ENCODE peak calls at places on chromosomes 6 and 20, in ten cellular contexts. One of them, this sample, is unnamed.

GRCh38 chr6:14709066-14709670 is 536.7 kb upstream of the JARID2 start:
- DNase-seq in iPS-NIHi11: no peak
- DNase-seq in T-helper 17 cell: no peak
- DNase-seq in left lobe of liver: no peak
- DNase-seq in GM12865: no peak
- DNase-seq in T-cell: no peak
- DNase-seq in left cardiac atrium: no peak
- DNase-seq in AG04450: no peak
- DNase-seq in HCEC 1CT: peak
- DNase-seq in natural killer cell: no peak
- DNase-seq in this sample: no peak

GRCh38 chr20:59159091-59159821 is 4.4 kb upstream of the ZNF831 start:
- DNase-seq in iPS-NIHi11: no peak
- DNase-seq in T-helper 17 cell: no peak
- DNase-seq in left lobe of liver: no peak
- DNase-seq in GM12865: no peak
- DNase-seq in T-cell: peak
- DNase-seq in left cardiac atrium: no peak
- DNase-seq in AG04450: no peak
- DNase-seq in HCEC 1CT: no peak
- DNase-seq in natural killer cell: peak
- DNase-seq in this sample: no peak

GRCh38 chr20:51400051-51400926 is 142.2 kb downstream of the NFATC2 start:
- DNase-seq in iPS-NIHi11: no peak
- DNase-seq in T-helper 17 cell: peak
- DNase-seq in left lobe of liver: no peak
- DNase-seq in GM12865: peak
- DNase-seq in T-cell: peak
- DNase-seq in left cardiac atrium: no peak
- DNase-seq in AG04450: no peak
- DNase-seq in HCEC 1CT: no peak
- DNase-seq in natural killer cell: peak
- DNase-seq in this sample: no peak

GRCh38 chr6:37058084-37058586 is 52.7 kb downstream of the FGD2 start:
- DNase-seq in iPS-NIHi11: no peak
- DNase-seq in T-helper 17 cell: no peak
- DNase-seq in left lobe of liver: no peak
- DNase-seq in GM12865: no peak
- DNase-seq in T-cell: no peak
- DNase-seq in left cardiac atrium: no peak
- DNase-seq in AG04450: no peak
- DNase-seq in HCEC 1CT: peak
- DNase-seq in natural killer cell: no peak
- DNase-seq in this sample: no peak

GRCh38 chr6:95142661-95143060 is 434.7 kb upstream of the MANEA start:
- DNase-seq in iPS-NIHi11: no peak
- DNase-seq in T-helper 17 cell: no peak
- DNase-seq in left lobe of liver: no peak
- DNase-seq in GM12865: no peak
- DNase-seq in T-cell: no peak
- DNase-seq in left cardiac atrium: no peak
- DNase-seq in AG04450: no peak
- DNase-seq in HCEC 1CT: no peak
- DNase-seq in natural killer cell: no peak
- DNase-seq in this sample: no peak

GRCh38 chr6:151627689-151628444 is 134.1 kb downstream of the CCDC170 start:
- DNase-seq in iPS-NIHi11: no peak
- DNase-seq in T-helper 17 cell: no peak
- DNase-seq in left lobe of liver: no peak
- DNase-seq in GM12865: peak
- DNase-seq in T-cell: no peak
- DNase-seq in left cardiac atrium: no peak
- DNase-seq in AG04450: no peak
- DNase-seq in HCEC 1CT: no peak
- DNase-seq in natural killer cell: no peak
- DNase-seq in this sample: no peak

GRCh38 chr6:146595981-146596731 is 2.6 kb upstream of the ADGB start:
- DNase-seq in iPS-NIHi11: no peak
- DNase-seq in T-helper 17 cell: no peak
- DNase-seq in left lobe of liver: no peak
- DNase-seq in GM12865: no peak
- DNase-seq in T-cell: no peak
- DNase-seq in left cardiac atrium: no peak
- DNase-seq in AG04450: no peak
- DNase-seq in HCEC 1CT: no peak
- DNase-seq in natural killer cell: no peak
- DNase-seq in this sample: no peak

GRCh38 chr20:44928595-44928994 is 18.7 kb downstream of the PABPC1L start:
- DNase-seq in iPS-NIHi11: no peak
- DNase-seq in T-helper 17 cell: no peak
- DNase-seq in left lobe of liver: no peak
- DNase-seq in GM12865: no peak
- DNase-seq in T-cell: no peak
- DNase-seq in left cardiac atrium: no peak
- DNase-seq in AG04450: no peak
- DNase-seq in HCEC 1CT: no peak
- DNase-seq in natural killer cell: no peak
- DNase-seq in this sample: no peak

GRCh38 chr20:63919130-63919529 is 24.2 kb downstream of the DNAJC5 start:
- DNase-seq in iPS-NIHi11: no peak
- DNase-seq in T-helper 17 cell: no peak
- DNase-seq in left lobe of liver: no peak
- DNase-seq in GM12865: no peak
- DNase-seq in T-cell: no peak
- DNase-seq in left cardiac atrium: no peak
- DNase-seq in AG04450: no peak
- DNase-seq in HCEC 1CT: no peak
- DNase-seq in natural killer cell: no peak
- DNase-seq in this sample: no peak

GRCh38 chr20:51767018-51767866 is 948 bp downstream of the ATP9A start:
- DNase-seq in iPS-NIHi11: peak
- DNase-seq in T-helper 17 cell: no peak
- DNase-seq in left lobe of liver: peak
- DNase-seq in GM12865: peak
- DNase-seq in T-cell: peak
- DNase-seq in left cardiac atrium: peak
- DNase-seq in AG04450: no peak
- DNase-seq in HCEC 1CT: no peak
- DNase-seq in natural killer cell: peak
- DNase-seq in this sample: no peak

GRCh38 chr6:167974644-167975344 is 22.7 kb upstream of the KIF25 start:
- DNase-seq in iPS-NIHi11: no peak
- DNase-seq in T-helper 17 cell: no peak
- DNase-seq in left lobe of liver: no peak
- DNase-seq in GM12865: no peak
- DNase-seq in T-cell: no peak
- DNase-seq in left cardiac atrium: no peak
- DNase-seq in AG04450: no peak
- DNase-seq in HCEC 1CT: no peak
- DNase-seq in natural killer cell: no peak
- DNase-seq in this sample: no peak

GRCh38 chr6:130467146-130467545 is 101.3 kb downstream of the TMEM200A start:
- DNase-seq in iPS-NIHi11: no peak
- DNase-seq in T-helper 17 cell: no peak
- DNase-seq in left lobe of liver: no peak
- DNase-seq in GM12865: no peak
- DNase-seq in T-cell: no peak
- DNase-seq in left cardiac atrium: no peak
- DNase-seq in AG04450: no peak
- DNase-seq in HCEC 1CT: no peak
- DNase-seq in natural killer cell: no peak
- DNase-seq in this sample: no peak

GRCh38 chr20:7935027-7935551 is 5.2 kb downstream of the HAO1 start:
- DNase-seq in iPS-NIHi11: no peak
- DNase-seq in T-helper 17 cell: no peak
- DNase-seq in left lobe of liver: no peak
- DNase-seq in GM12865: peak
- DNase-seq in T-cell: no peak
- DNase-seq in left cardiac atrium: no peak
- DNase-seq in AG04450: no peak
- DNase-seq in HCEC 1CT: no peak
- DNase-seq in natural killer cell: no peak
- DNase-seq in this sample: no peak

GRCh38 chr6:3310051-3310448 is 51.3 kb downstream of the PSMG4 start:
- DNase-seq in iPS-NIHi11: no peak
- DNase-seq in T-helper 17 cell: no peak
- DNase-seq in left lobe of liver: no peak
- DNase-seq in GM12865: no peak
- DNase-seq in T-cell: no peak
- DNase-seq in left cardiac atrium: no peak
- DNase-seq in AG04450: no peak
- DNase-seq in HCEC 1CT: no peak
- DNase-seq in natural killer cell: no peak
- DNase-seq in this sample: no peak

GRCh38 chr6:111011360-111012142 is 29.7 kb downstream of the RPF2 start:
- DNase-seq in iPS-NIHi11: peak
- DNase-seq in T-helper 17 cell: no peak
- DNase-seq in left lobe of liver: no peak
- DNase-seq in GM12865: peak
- DNase-seq in T-cell: peak
- DNase-seq in left cardiac atrium: no peak
- DNase-seq in AG04450: peak
- DNase-seq in HCEC 1CT: peak
- DNase-seq in natural killer cell: no peak
- DNase-seq in this sample: peak

GRCh38 chr20:20083796-20084195 is 31.5 kb downstream of the CFAP61 start:
- DNase-seq in iPS-NIHi11: peak
- DNase-seq in T-helper 17 cell: no peak
- DNase-seq in left lobe of liver: no peak
- DNase-seq in GM12865: peak
- DNase-seq in T-cell: no peak
- DNase-seq in left cardiac atrium: no peak
- DNase-seq in AG04450: no peak
- DNase-seq in HCEC 1CT: peak
- DNase-seq in natural killer cell: no peak
- DNase-seq in this sample: peak

GRCh38 chr20:31864521-31865400 is 5.6 kb downstream of the DUSP15 start:
- DNase-seq in iPS-NIHi11: no peak
- DNase-seq in T-helper 17 cell: no peak
- DNase-seq in left lobe of liver: no peak
- DNase-seq in GM12865: no peak
- DNase-seq in T-cell: no peak
- DNase-seq in left cardiac atrium: no peak
- DNase-seq in AG04450: no peak
- DNase-seq in HCEC 1CT: no peak
- DNase-seq in natural killer cell: no peak
- DNase-seq in this sample: no peak

GRCh38 chr6:169803291-169803811 is 51.9 kb downstream of the ERMARD start:
- DNase-seq in iPS-NIHi11: no peak
- DNase-seq in T-helper 17 cell: no peak
- DNase-seq in left lobe of liver: peak
- DNase-seq in GM12865: peak
- DNase-seq in T-cell: no peak
- DNase-seq in left cardiac atrium: no peak
- DNase-seq in AG04450: no peak
- DNase-seq in HCEC 1CT: no peak
- DNase-seq in natural killer cell: no peak
- DNase-seq in this sample: no peak

GRCh38 chr6:18585032-18585573 is 198.0 kb downstream of the RNF144B start:
- DNase-seq in iPS-NIHi11: peak
- DNase-seq in T-helper 17 cell: no peak
- DNase-seq in left lobe of liver: no peak
- DNase-seq in GM12865: no peak
- DNase-seq in T-cell: no peak
- DNase-seq in left cardiac atrium: peak
- DNase-seq in AG04450: no peak
- DNase-seq in HCEC 1CT: peak
- DNase-seq in natural killer cell: no peak
- DNase-seq in this sample: peak

GRCh38 chr20:36528176-36528874 is 13.0 kb upstream of the MYL9 start:
- DNase-seq in iPS-NIHi11: no peak
- DNase-seq in T-helper 17 cell: no peak
- DNase-seq in left lobe of liver: no peak
- DNase-seq in GM12865: no peak
- DNase-seq in T-cell: no peak
- DNase-seq in left cardiac atrium: no peak
- DNase-seq in AG04450: no peak
- DNase-seq in HCEC 1CT: no peak
- DNase-seq in natural killer cell: no peak
- DNase-seq in this sample: no peak

GRCh38 chr6:30616811-30617564 is at the start of gene PPP1R10:
- DNase-seq in iPS-NIHi11: peak
- DNase-seq in T-helper 17 cell: peak
- DNase-seq in left lobe of liver: peak
- DNase-seq in GM12865: peak
- DNase-seq in T-cell: peak
- DNase-seq in left cardiac atrium: peak
- DNase-seq in AG04450: peak
- DNase-seq in HCEC 1CT: peak
- DNase-seq in natural killer cell: peak
- DNase-seq in this sample: peak

GRCh38 chr6:42088101-42088591 is 37.8 kb downstream of the TAF8 start:
- DNase-seq in iPS-NIHi11: peak
- DNase-seq in T-helper 17 cell: no peak
- DNase-seq in left lobe of liver: no peak
- DNase-seq in GM12865: no peak
- DNase-seq in T-cell: no peak
- DNase-seq in left cardiac atrium: peak
- DNase-seq in AG04450: no peak
- DNase-seq in HCEC 1CT: peak
- DNase-seq in natural killer cell: no peak
- DNase-seq in this sample: no peak

GRCh38 chr6:146598785-146599405 is at the start of gene ADGB:
- DNase-seq in iPS-NIHi11: peak
- DNase-seq in T-helper 17 cell: no peak
- DNase-seq in left lobe of liver: peak
- DNase-seq in GM12865: peak
- DNase-seq in T-cell: no peak
- DNase-seq in left cardiac atrium: peak
- DNase-seq in AG04450: peak
- DNase-seq in HCEC 1CT: peak
- DNase-seq in natural killer cell: no peak
- DNase-seq in this sample: no peak

GRCh38 chr6:111781055-111781708 is 92.1 kb downstream of the FYN start:
- DNase-seq in iPS-NIHi11: no peak
- DNase-seq in T-helper 17 cell: no peak
- DNase-seq in left lobe of liver: no peak
- DNase-seq in GM12865: no peak
- DNase-seq in T-cell: no peak
- DNase-seq in left cardiac atrium: no peak
- DNase-seq in AG04450: no peak
- DNase-seq in HCEC 1CT: no peak
- DNase-seq in natural killer cell: no peak
- DNase-seq in this sample: no peak

GRCh38 chr6:36722365-36722764 is 24.7 kb downstream of the RAB44 start:
- DNase-seq in iPS-NIHi11: no peak
- DNase-seq in T-helper 17 cell: no peak
- DNase-seq in left lobe of liver: no peak
- DNase-seq in GM12865: no peak
- DNase-seq in T-cell: no peak
- DNase-seq in left cardiac atrium: no peak
- DNase-seq in AG04450: no peak
- DNase-seq in HCEC 1CT: no peak
- DNase-seq in natural killer cell: no peak
- DNase-seq in this sample: no peak

GRCh38 chr20:44222969-44223368 is 12.4 kb upstream of the OSER1 start:
- DNase-seq in iPS-NIHi11: peak
- DNase-seq in T-helper 17 cell: no peak
- DNase-seq in left lobe of liver: no peak
- DNase-seq in GM12865: no peak
- DNase-seq in T-cell: no peak
- DNase-seq in left cardiac atrium: peak
- DNase-seq in AG04450: no peak
- DNase-seq in HCEC 1CT: no peak
- DNase-seq in natural killer cell: no peak
- DNase-seq in this sample: no peak

GRCh38 chr6:79672631-79673065 is 41.5 kb downstream of the SH3BGRL2 start:
- DNase-seq in iPS-NIHi11: no peak
- DNase-seq in T-helper 17 cell: no peak
- DNase-seq in left lobe of liver: no peak
- DNase-seq in GM12865: peak
- DNase-seq in T-cell: no peak
- DNase-seq in left cardiac atrium: no peak
- DNase-seq in AG04450: no peak
- DNase-seq in HCEC 1CT: peak
- DNase-seq in natural killer cell: no peak
- DNase-seq in this sample: no peak

GRCh38 chr6:149043476-149044130 is 273.9 kb upstream of the TAB2 start:
- DNase-seq in iPS-NIHi11: peak
- DNase-seq in T-helper 17 cell: no peak
- DNase-seq in left lobe of liver: no peak
- DNase-seq in GM12865: peak
- DNase-seq in T-cell: no peak
- DNase-seq in left cardiac atrium: no peak
- DNase-seq in AG04450: no peak
- DNase-seq in HCEC 1CT: peak
- DNase-seq in natural killer cell: no peak
- DNase-seq in this sample: no peak